ENCODE peak calls at places on chromosomes 4 and X, in seven cellular contexts. One of them, this sample, is unnamed.

GRCh38 chrX:13404364-13404763 is 84.5 kb upstream of the ATXN3L start:
- DNase-seq in mucosa of descending colon: no peak
- DNase-seq in neural crest cell: no peak
- DNase-seq in activated CD4-positive, alpha-beta T cell treated with anti-CD3 and anti-CD28 coated beads, Interleukin-2, amount 50 U/mL, for 1 hour: no peak
- DNase-seq in EH: no peak
- DNase-seq in iris pigment epithelial cell: no peak
- DNase-seq in NCI-H2029: no peak
- DNase-seq in this sample: no peak

GRCh38 chr4:37188100-37188499 is 56.4 kb upstream of the NWD2 start:
- DNase-seq in mucosa of descending colon: no peak
- DNase-seq in neural crest cell: no peak
- DNase-seq in activated CD4-positive, alpha-beta T cell treated with anti-CD3 and anti-CD28 coated beads, Interleukin-2, amount 50 U/mL, for 1 hour: no peak
- DNase-seq in EH: no peak
- DNase-seq in iris pigment epithelial cell: no peak
- DNase-seq in NCI-H2029: no peak
- DNase-seq in this sample: no peak

GRCh38 chrX:46953597-46953996 is 41.4 kb downstream of the JADE3 start:
- DNase-seq in mucosa of descending colon: no peak
- DNase-seq in neural crest cell: peak; percentile 2
- DNase-seq in activated CD4-positive, alpha-beta T cell treated with anti-CD3 and anti-CD28 coated beads, Interleukin-2, amount 50 U/mL, for 1 hour: no peak
- DNase-seq in EH: peak; percentile 37
- DNase-seq in iris pigment epithelial cell: no peak
- DNase-seq in NCI-H2029: no peak
- DNase-seq in this sample: no peak

GRCh38 chr4:69984030-69984443 is 11.7 kb upstream of the STATH start:
- DNase-seq in mucosa of descending colon: no peak
- DNase-seq in neural crest cell: no peak
- DNase-seq in activated CD4-positive, alpha-beta T cell treated with anti-CD3 and anti-CD28 coated beads, Interleukin-2, amount 50 U/mL, for 1 hour: no peak
- DNase-seq in EH: no peak
- DNase-seq in iris pigment epithelial cell: peak; percentile 80
- DNase-seq in NCI-H2029: peak; percentile 65
- DNase-seq in this sample: no peak

GRCh38 chr4:182881928-182882327 is 35.3 kb downstream of the DCTD start:
- DNase-seq in mucosa of descending colon: no peak
- DNase-seq in neural crest cell: no peak
- DNase-seq in activated CD4-positive, alpha-beta T cell treated with anti-CD3 and anti-CD28 coated beads, Interleukin-2, amount 50 U/mL, for 1 hour: no peak
- DNase-seq in EH: no peak
- DNase-seq in iris pigment epithelial cell: no peak
- DNase-seq in NCI-H2029: peak; percentile 39
- DNase-seq in this sample: peak; percentile 65

GRCh38 chrX:46327229-46328081 is 217.8 kb downstream of the ZNF674 start:
- DNase-seq in mucosa of descending colon: peak; percentile 51
- DNase-seq in neural crest cell: peak; percentile 3
- DNase-seq in activated CD4-positive, alpha-beta T cell treated with anti-CD3 and anti-CD28 coated beads, Interleukin-2, amount 50 U/mL, for 1 hour: no peak
- DNase-seq in EH: peak; percentile 53
- DNase-seq in iris pigment epithelial cell: peak; percentile 20
- DNase-seq in NCI-H2029: no peak
- DNase-seq in this sample: peak; percentile 36

GRCh38 chr4:89213382-89213701 is 94.3 kb downstream of the GPRIN3 start:
- DNase-seq in mucosa of descending colon: no peak
- DNase-seq in neural crest cell: no peak
- DNase-seq in activated CD4-positive, alpha-beta T cell treated with anti-CD3 and anti-CD28 coated beads, Interleukin-2, amount 50 U/mL, for 1 hour: no peak
- DNase-seq in EH: no peak
- DNase-seq in iris pigment epithelial cell: no peak
- DNase-seq in NCI-H2029: no peak
- DNase-seq in this sample: no peak

GRCh38 chrX:105134273-105134672 is 86.2 kb downstream of the TEX13A start:
- DNase-seq in mucosa of descending colon: no peak
- DNase-seq in neural crest cell: no peak
- DNase-seq in activated CD4-positive, alpha-beta T cell treated with anti-CD3 and anti-CD28 coated beads, Interleukin-2, amount 50 U/mL, for 1 hour: no peak
- DNase-seq in EH: no peak
- DNase-seq in iris pigment epithelial cell: no peak
- DNase-seq in NCI-H2029: no peak
- DNase-seq in this sample: no peak

GRCh38 chr4:26157541-26157940 is 163.3 kb upstream of the RBPJ start:
- DNase-seq in mucosa of descending colon: no peak
- DNase-seq in neural crest cell: no peak
- DNase-seq in activated CD4-positive, alpha-beta T cell treated with anti-CD3 and anti-CD28 coated beads, Interleukin-2, amount 50 U/mL, for 1 hour: no peak
- DNase-seq in EH: peak; percentile 21
- DNase-seq in iris pigment epithelial cell: peak; percentile 11
- DNase-seq in NCI-H2029: no peak
- DNase-seq in this sample: no peak

This sample was measured in ovary.